ENCODE peak calls at places on chromosomes 4 and X, in eight cellular contexts. A, X, G, J, O, L, D and Z are unnamed samples.

GRCh38 chr4:185190001-185190856 is 13.6 kb downstream of the CFAP97 start:
- DNase-seq in A (peak), X (no peak), G (no peak), J (no peak), O (no peak), L (no peak), D (no peak), Z (no peak)

GRCh38 chr4:169100656-169101055 is 90.6 kb upstream of the CBR4 start:
- DNase-seq in A (no peak), X (no peak), G (no peak), J (no peak), O (no peak), L (no peak), D (no peak), Z (no peak)

GRCh38 chr4:149795256-149795655 is 20.4 kb downstream of the IQCM start:
- DNase-seq in A (no peak), X (no peak), G (no peak), J (no peak), O (no peak), L (no peak), D (no peak), Z (no peak)

GRCh38 chrX:40380649-40381488 is 199.9 kb upstream of the ATP6AP2 start:
- DNase-seq in A (no peak), X (no peak), G (no peak), J (no peak), O (no peak), L (peak), D (no peak), Z (no peak)

GRCh38 chr4:26217961-26218676 is 102.7 kb upstream of the RBPJ start:
- DNase-seq in A (no peak), X (no peak), G (no peak), J (no peak), O (no peak), L (no peak), D (no peak), Z (no peak)

GRCh38 chrX:110167952-110168451 is 149.9 kb downstream of the AMMECR1 start:
- DNase-seq in A (no peak), X (peak), G (peak), J (peak), O (peak), L (peak), D (peak), Z (no peak)

GRCh38 chr4:38177792-38178665 is 217.8 kb downstream of the PTTG2 start:
- DNase-seq in A (no peak), X (peak), G (peak), J (no peak), O (peak), L (no peak), D (no peak), Z (no peak)

GRCh38 chr4:40121515-40121914 is 64.9 kb downstream of the N4BP2 start:
- DNase-seq in A (peak), X (no peak), G (no peak), J (no peak), O (no peak), L (no peak), D (peak), Z (no peak)

GRCh38 chrX:134727363-134727762 is 69.1 kb upstream of the PLAC1 start:
- DNase-seq in A (no peak), X (no peak), G (no peak), J (no peak), O (no peak), L (no peak), D (no peak), Z (no peak)

GRCh38 chr4:83548151-83548905 is 12.4 kb downstream of the GPAT3 start:
- DNase-seq in A (peak), X (peak), G (peak), J (no peak), O (peak), L (peak), D (peak), Z (peak)

GRCh38 chrX:153495362-153495751 is 577 bp downstream of the BGN start:
- DNase-seq in A (peak), X (no peak), G (no peak), J (no peak), O (no peak), L (no peak), D (peak), Z (no peak)

GRCh38 chr4:141155586-141155985 is 22.3 kb upstream of the RNF150 start:
- DNase-seq in A (no peak), X (no peak), G (no peak), J (no peak), O (no peak), L (no peak), D (peak), Z (no peak)

GRCh38 chrX:16678689-16679088 is 28.7 kb downstream of the S100G start:
- DNase-seq in A (no peak), X (no peak), G (no peak), J (no peak), O (no peak), L (no peak), D (no peak), Z (no peak)

GRCh38 chrX:56733459-56734046 is 4.5 kb downstream of the NBDY start:
- DNase-seq in A (peak), X (peak), G (peak), J (peak), O (peak), L (peak), D (peak), Z (no peak)

GRCh38 chr4:54232151-54232688 is 3.1 kb downstream of the PDGFRA start:
- DNase-seq in A (no peak), X (no peak), G (no peak), J (peak), O (peak), L (no peak), D (peak), Z (no peak)

GRCh38 chrX:70046978-70047377 is 2.8 kb downstream of the AWAT2 start:
- DNase-seq in A (peak), X (no peak), G (no peak), J (no peak), O (no peak), L (no peak), D (no peak), Z (no peak)

GRCh38 chr4:2432991-2433530 is 14.3 kb downstream of the CFAP99 start:
- DNase-seq in A (peak), X (no peak), G (no peak), J (no peak), O (no peak), L (no peak), D (peak), Z (no peak)

GRCh38 chrX:133781174-133781573 is 204.2 kb downstream of the GPC3 start:
- DNase-seq in A (no peak), X (no peak), G (no peak), J (peak), O (no peak), L (no peak), D (no peak), Z (no peak)

GRCh38 chrX:97057349-97057909 is 173.7 kb downstream of the RPA4 start:
- DNase-seq in A (no peak), X (no peak), G (no peak), J (peak), O (no peak), L (peak), D (peak), Z (no peak)

GRCh38 chrX:148500428-148501120 is at the start of gene AFF2:
- DNase-seq in A (no peak), X (no peak), G (no peak), J (peak), O (peak), L (peak), D (peak), Z (no peak)

GRCh38 chrX:130111220-130111934 is 1.1 kb upstream of the ELF4 start:
- DNase-seq in A (no peak), X (no peak), G (no peak), J (peak), O (no peak), L (no peak), D (no peak), Z (no peak)

GRCh38 chr4:121656269-121656641 is 40.5 kb downstream of the ANXA5 start:
- DNase-seq in A (peak), X (peak), G (no peak), J (peak), O (no peak), L (peak), D (peak), Z (peak)

GRCh38 chr4:169286562-169287301 is 16.0 kb upstream of the SH3RF1 start:
- DNase-seq in A (peak), X (no peak), G (no peak), J (no peak), O (no peak), L (no peak), D (no peak), Z (no peak)

GRCh38 chrX:3178329-3178728 is 137.1 kb downstream of the ARSF start:
- DNase-seq in A (peak), X (no peak), G (no peak), J (no peak), O (no peak), L (no peak), D (no peak), Z (no peak)

GRCh38 chr4:26727849-26728248 is 132.8 kb upstream of the STIM2 start:
- DNase-seq in A (no peak), X (no peak), G (no peak), J (no peak), O (no peak), L (no peak), D (no peak), Z (no peak)

GRCh38 chrX:80489166-80489565 is 68.9 kb downstream of the TENT5D start:
- DNase-seq in A (no peak), X (no peak), G (no peak), J (no peak), O (no peak), L (no peak), D (no peak), Z (no peak)

GRCh38 chr4:120218981-120219380 is 152.3 kb upstream of the MAD2L1 start:
- DNase-seq in A (no peak), X (no peak), G (no peak), J (no peak), O (no peak), L (no peak), D (peak), Z (no peak)